ENCODE peak calls at places on chromosomes 13 and 19, in six cellular contexts. One of them, this sample, is unnamed.

GRCh38 chr13:78420814-78421213 is 182.5 kb downstream of the POU4F1 start:
- DNase-seq in breast epithelium: no peak
- DNase-seq in retinal pigment epithelial cell: no peak
- DNase-seq in NB4: no peak
- DNase-seq in CD8-positive, alpha-beta T cell: no peak
- DNase-seq in PC-9: no peak
- DNase-seq in this sample: no peak

GRCh38 chr13:110187501-110188161 is 119.3 kb downstream of the COL4A1 start:
- DNase-seq in breast epithelium: no peak
- DNase-seq in retinal pigment epithelial cell: peak; percentile 25
- DNase-seq in NB4: no peak
- DNase-seq in CD8-positive, alpha-beta T cell: no peak
- DNase-seq in PC-9: peak; percentile 42
- DNase-seq in this sample: no peak

GRCh38 chr13:74644239-74644638 is 510.0 kb upstream of the KLF12 start:
- DNase-seq in breast epithelium: no peak
- DNase-seq in retinal pigment epithelial cell: no peak
- DNase-seq in NB4: no peak
- DNase-seq in CD8-positive, alpha-beta T cell: no peak
- DNase-seq in PC-9: no peak
- DNase-seq in this sample: no peak

GRCh38 chr13:28320884-28321574 is 173.9 kb downstream of the FLT1 start:
- DNase-seq in breast epithelium: no peak
- DNase-seq in retinal pigment epithelial cell: no peak
- DNase-seq in NB4: no peak
- DNase-seq in CD8-positive, alpha-beta T cell: no peak
- DNase-seq in PC-9: no peak
- DNase-seq in this sample: no peak

GRCh38 chr13:99614465-99614885 is 113.2 kb downstream of the TM9SF2 start:
- DNase-seq in breast epithelium: no peak
- DNase-seq in retinal pigment epithelial cell: no peak
- DNase-seq in NB4: peak; percentile 70
- DNase-seq in CD8-positive, alpha-beta T cell: no peak
- DNase-seq in PC-9: no peak
- DNase-seq in this sample: no peak

GRCh38 chr19:52094526-52094925 is 1.0 kb downstream of the ZNF841 start:
- DNase-seq in breast epithelium: no peak
- DNase-seq in retinal pigment epithelial cell: no peak
- DNase-seq in NB4: peak; percentile 42
- DNase-seq in CD8-positive, alpha-beta T cell: no peak
- DNase-seq in PC-9: no peak
- DNase-seq in this sample: no peak

GRCh38 chr19:49459388-49459787 is 6.4 kb downstream of the ALDH16A1 start:
- DNase-seq in breast epithelium: no peak
- DNase-seq in retinal pigment epithelial cell: no peak
- DNase-seq in NB4: no peak
- DNase-seq in CD8-positive, alpha-beta T cell: no peak
- DNase-seq in PC-9: no peak
- DNase-seq in this sample: no peak

GRCh38 chr19:46863818-46864629 is 3.2 kb downstream of the ARHGAP35 start:
- DNase-seq in breast epithelium: peak; percentile 68
- DNase-seq in retinal pigment epithelial cell: peak; percentile 74
- DNase-seq in NB4: no peak
- DNase-seq in CD8-positive, alpha-beta T cell: no peak
- DNase-seq in PC-9: peak; percentile 99
- DNase-seq in this sample: no peak

GRCh38 chr13:93226065-93226622 is 463 bp upstream of the GPC6 start:
- DNase-seq in breast epithelium: no peak
- DNase-seq in retinal pigment epithelial cell: no peak
- DNase-seq in NB4: no peak
- DNase-seq in CD8-positive, alpha-beta T cell: no peak
- DNase-seq in PC-9: no peak
- DNase-seq in this sample: no peak

GRCh38 chr13:95902736-95903135 is 150.5 kb downstream of the UGGT2 start:
- DNase-seq in breast epithelium: no peak
- DNase-seq in retinal pigment epithelial cell: no peak
- DNase-seq in NB4: no peak
- DNase-seq in CD8-positive, alpha-beta T cell: no peak
- DNase-seq in PC-9: no peak
- DNase-seq in this sample: no peak

GRCh38 chr19:31591258-31591657 is 242.0 kb upstream of the TSHZ3 start:
- DNase-seq in breast epithelium: no peak
- DNase-seq in retinal pigment epithelial cell: no peak
- DNase-seq in NB4: peak; percentile 0
- DNase-seq in CD8-positive, alpha-beta T cell: no peak
- DNase-seq in PC-9: no peak
- DNase-seq in this sample: no peak

GRCh38 chr19:48858984-48859710 is 9.3 kb downstream of the PLEKHA4 start:
- DNase-seq in breast epithelium: no peak
- DNase-seq in retinal pigment epithelial cell: no peak
- DNase-seq in NB4: peak; percentile 45
- DNase-seq in CD8-positive, alpha-beta T cell: peak; percentile 84
- DNase-seq in PC-9: no peak
- DNase-seq in this sample: peak; percentile 63

GRCh38 chr13:71867101-71867814 is at the start of gene DACH1:
- DNase-seq in breast epithelium: peak; percentile 59
- DNase-seq in retinal pigment epithelial cell: peak; percentile 84
- DNase-seq in NB4: peak; percentile 97
- DNase-seq in CD8-positive, alpha-beta T cell: no peak
- DNase-seq in PC-9: no peak
- DNase-seq in this sample: peak; percentile 27

GRCh38 chr19:28793391-28794168 is 419.4 kb downstream of the UQCRFS1 start:
- DNase-seq in breast epithelium: no peak
- DNase-seq in retinal pigment epithelial cell: no peak
- DNase-seq in NB4: no peak
- DNase-seq in CD8-positive, alpha-beta T cell: no peak
- DNase-seq in PC-9: no peak
- DNase-seq in this sample: no peak

GRCh38 chr13:75847588-75847987 is 211.5 kb downstream of the LMO7 start:
- DNase-seq in breast epithelium: no peak
- DNase-seq in retinal pigment epithelial cell: no peak
- DNase-seq in NB4: no peak
- DNase-seq in CD8-positive, alpha-beta T cell: no peak
- DNase-seq in PC-9: no peak
- DNase-seq in this sample: no peak

GRCh38 chr19:1858412-1859081 is 4.8 kb downstream of the KLF16 start:
- DNase-seq in breast epithelium: no peak
- DNase-seq in retinal pigment epithelial cell: no peak
- DNase-seq in NB4: no peak
- DNase-seq in CD8-positive, alpha-beta T cell: no peak
- DNase-seq in PC-9: no peak
- DNase-seq in this sample: no peak

GRCh38 chr19:32471095-32471494 is 65.5 kb downstream of the DPY19L3 start:
- DNase-seq in breast epithelium: no peak
- DNase-seq in retinal pigment epithelial cell: no peak
- DNase-seq in NB4: no peak
- DNase-seq in CD8-positive, alpha-beta T cell: no peak
- DNase-seq in PC-9: no peak
- DNase-seq in this sample: no peak

GRCh38 chr19:2555422-2556220 is 79.7 kb downstream of the GADD45B start:
- DNase-seq in breast epithelium: no peak
- DNase-seq in retinal pigment epithelial cell: no peak
- DNase-seq in NB4: no peak
- DNase-seq in CD8-positive, alpha-beta T cell: no peak
- DNase-seq in PC-9: no peak
- DNase-seq in this sample: no peak

GRCh38 chr19:13163609-13164364 is 13.6 kb downstream of the IER2 start:
- DNase-seq in breast epithelium: peak; percentile 79
- DNase-seq in retinal pigment epithelial cell: peak; percentile 81
- DNase-seq in NB4: peak; percentile 75
- DNase-seq in CD8-positive, alpha-beta T cell: peak; percentile 44
- DNase-seq in PC-9: peak; percentile 88
- DNase-seq in this sample: no peak

GRCh38 chr19:13165091-13165997 is 15.1 kb downstream of the IER2 start:
- DNase-seq in breast epithelium: no peak
- DNase-seq in retinal pigment epithelial cell: no peak
- DNase-seq in NB4: no peak
- DNase-seq in CD8-positive, alpha-beta T cell: no peak
- DNase-seq in PC-9: peak; percentile 90
- DNase-seq in this sample: no peak

GRCh38 chr19:13162749-13163608 is 12.8 kb downstream of the IER2 start:
- DNase-seq in breast epithelium: peak; percentile 99
- DNase-seq in retinal pigment epithelial cell: peak; percentile 92
- DNase-seq in NB4: peak; percentile 96
- DNase-seq in CD8-positive, alpha-beta T cell: peak; percentile 85
- DNase-seq in PC-9: peak; percentile 99
- DNase-seq in this sample: peak; percentile 97

GRCh38 chr19:13160557-13160956 is 10.3 kb downstream of the IER2 start:
- DNase-seq in breast epithelium: no peak
- DNase-seq in retinal pigment epithelial cell: no peak
- DNase-seq in NB4: peak; percentile 42
- DNase-seq in CD8-positive, alpha-beta T cell: no peak
- DNase-seq in PC-9: peak; percentile 83
- DNase-seq in this sample: no peak

GRCh38 chr19:13164370-13165090 is 14.3 kb downstream of the IER2 start:
- DNase-seq in breast epithelium: peak; percentile 64
- DNase-seq in retinal pigment epithelial cell: peak; percentile 48
- DNase-seq in NB4: peak; percentile 82
- DNase-seq in CD8-positive, alpha-beta T cell: peak; percentile 47
- DNase-seq in PC-9: peak; percentile 92
- DNase-seq in this sample: peak; percentile 71
- H3K4me3 ChIP-seq in breast epithelium: peak overlapping the region; percentile 38
- H3K4me3 ChIP-seq in retinal pigment epithelial cell: peak overlapping the region; percentile 20
- H3K4me3 ChIP-seq in NB4: no peak overlapping the region
- H3K4me3 ChIP-seq in CD8-positive, alpha-beta T cell: peak overlapping the region; percentile 58
- H3K4me3 ChIP-seq in PC-9: peak overlapping the region; percentile 51
- H3K4me3 ChIP-seq in this sample: peak overlapping the region; percentile 51

DNA sequence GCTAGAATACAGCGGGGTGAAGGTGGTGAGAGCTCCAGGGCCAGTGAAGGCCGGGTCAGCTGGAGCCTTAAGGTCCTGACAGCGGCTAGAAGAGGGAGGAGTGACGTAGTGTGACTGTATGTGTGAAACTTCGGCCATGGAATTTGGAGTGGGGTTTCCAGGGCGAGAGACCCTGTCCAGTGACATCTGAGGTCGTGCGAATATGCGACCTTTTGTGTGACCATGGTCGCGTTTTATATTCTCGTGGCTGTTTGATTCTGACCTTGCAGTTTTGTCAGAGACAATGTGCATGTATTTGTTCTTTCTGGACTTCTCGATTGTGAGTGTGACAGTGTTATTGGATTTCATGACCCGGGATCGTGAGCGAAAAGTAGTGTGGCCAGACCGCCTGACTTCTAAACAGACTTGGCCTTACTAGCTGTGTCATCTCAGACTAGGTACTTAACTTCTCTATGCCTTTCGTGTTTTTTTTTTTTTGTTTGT is 405 bp upstream of the ZNF569 start:
- DNase-seq in breast epithelium: no peak
- DNase-seq in retinal pigment epithelial cell: no peak
- DNase-seq in NB4: no peak
- DNase-seq in CD8-positive, alpha-beta T cell: no peak
- DNase-seq in PC-9: no peak
- DNase-seq in this sample: no peak
- H3K4me3 ChIP-seq in breast epithelium: peak overlapping the region; percentile 68
- H3K4me3 ChIP-seq in retinal pigment epithelial cell: peak overlapping the region; percentile 87
- H3K4me3 ChIP-seq in NB4: peak overlapping the region; percentile 88
- H3K4me3 ChIP-seq in CD8-positive, alpha-beta T cell: peak overlapping the region; percentile 88
- H3K4me3 ChIP-seq in PC-9: peak overlapping the region; percentile 74
- H3K4me3 ChIP-seq in this sample: peak overlapping the region; percentile 81

GRCh38 chr19:6044056-6044805 is 66.1 kb downstream of the RFX2 start:
- DNase-seq in breast epithelium: peak; percentile 28
- DNase-seq in retinal pigment epithelial cell: no peak
- DNase-seq in NB4: no peak
- DNase-seq in CD8-positive, alpha-beta T cell: no peak
- DNase-seq in PC-9: no peak
- DNase-seq in this sample: no peak
- H3K4me3 ChIP-seq in breast epithelium: no peak overlapping the region
- H3K4me3 ChIP-seq in retinal pigment epithelial cell: no peak overlapping the region
- H3K4me3 ChIP-seq in NB4: no peak overlapping the region
- H3K4me3 ChIP-seq in CD8-positive, alpha-beta T cell: no peak overlapping the region
- H3K4me3 ChIP-seq in PC-9: no peak overlapping the region
- H3K4me3 ChIP-seq in this sample: no peak overlapping the region

DNA sequence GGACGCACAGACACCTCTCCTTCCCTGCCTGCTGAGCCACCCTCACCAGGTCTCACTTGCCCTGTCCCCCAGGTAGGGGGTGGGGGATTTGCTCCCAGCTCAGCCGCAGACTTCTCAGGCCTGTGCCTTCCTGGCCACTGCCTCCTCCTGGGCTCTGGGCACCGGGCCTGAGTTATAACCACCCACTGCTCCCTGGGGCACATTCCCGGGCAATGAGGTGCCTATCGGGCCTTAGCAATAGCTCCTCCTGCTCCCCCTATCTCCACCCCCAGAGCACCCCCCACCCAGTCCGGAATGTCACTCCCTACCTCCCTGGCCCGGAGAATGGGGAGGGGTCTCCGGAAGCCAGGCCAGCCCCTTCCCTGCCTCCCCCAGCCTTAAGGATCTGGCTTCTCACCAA is at the start of gene KLK5:
- DNase-seq in breast epithelium: peak; percentile 61
- DNase-seq in retinal pigment epithelial cell: no peak
- DNase-seq in NB4: no peak
- DNase-seq in CD8-positive, alpha-beta T cell: no peak
- DNase-seq in PC-9: peak; percentile 86
- DNase-seq in this sample: no peak
- H3K4me3 ChIP-seq in breast epithelium: no peak within 1 kb of the TSS
- H3K4me3 ChIP-seq in retinal pigment epithelial cell: no peak within 1 kb of the TSS
- H3K4me3 ChIP-seq in NB4: no peak within 1 kb of the TSS
- H3K4me3 ChIP-seq in CD8-positive, alpha-beta T cell: no peak within 1 kb of the TSS
- H3K4me3 ChIP-seq in PC-9: peak within 1 kb of the TSS; percentile 68
- H3K4me3 ChIP-seq in this sample: no peak within 1 kb of the TSS

GRCh38 chr19:55253264-55253663 is 5.6 kb downstream of the PPP6R1 start:
- DNase-seq in breast epithelium: no peak
- DNase-seq in retinal pigment epithelial cell: no peak
- DNase-seq in NB4: no peak
- DNase-seq in CD8-positive, alpha-beta T cell: no peak
- DNase-seq in PC-9: no peak
- DNase-seq in this sample: no peak
- H3K4me3 ChIP-seq in breast epithelium: no peak overlapping the region
- H3K4me3 ChIP-seq in retinal pigment epithelial cell: no peak overlapping the region
- H3K4me3 ChIP-seq in NB4: peak overlapping the region; percentile 88
- H3K4me3 ChIP-seq in CD8-positive, alpha-beta T cell: peak overlapping the region; percentile 74
- H3K4me3 ChIP-seq in PC-9: no peak overlapping the region
- H3K4me3 ChIP-seq in this sample: peak overlapping the region; percentile 91

This sample was measured in Jurkat, Clone E6-1.